ENCODE peak calls at places on chromosomes 16 and 17, in four cellular contexts. O, H, M and Y are unnamed samples.

GRCh38 chr16:75550211-75550662 is 5.8 kb downstream of the TMEM231 start:
- DNase-seq in H (peak), O (no peak), M (no peak), Y (peak)

GRCh38 chr17:57603978-57604377 is 141.1 kb downstream of the CCDC182 start:
- DNase-seq in M (peak), O (no peak), H (no peak), Y (peak)

GRCh38 chr17:5430413-5430999 is 8.4 kb downstream of the C1QBP start:
- DNase-seq in O (no peak), H (no peak), M (no peak), Y (no peak)

GRCh38 chr17:42212382-42212781 is 18.1 kb upstream of the GHDC start:
- DNase-seq in O (no peak), H (no peak), M (no peak), Y (no peak)

GRCh38 chr16:17228048-17228707 is 242.6 kb downstream of the XYLT1 start:
- DNase-seq in M (no peak), O (no peak), H (no peak), Y (no peak)

GRCh38 chr17:49952209-49952911 is 16.6 kb upstream of the DLX4 start:
- DNase-seq in H (peak), M (peak), O (peak), Y (peak)

GRCh38 chr16:2473999-2474876 is 689 bp upstream of the TBC1D24 start:
- DNase-seq in M (peak), H (no peak), O (peak), Y (peak)

GRCh38 chr17:82670661-82671060 is 22.4 kb upstream of the WDR45B start:
- DNase-seq in O (no peak), H (no peak), M (no peak), Y (no peak)

GRCh38 chr16:47826070-47826469 is 329.7 kb downstream of the ABCC12 start:
- DNase-seq in O (no peak), H (no peak), M (no peak), Y (no peak)

GRCh38 chr16:77213542-77214108 is 14.4 kb downstream of the SYCE1L start:
- DNase-seq in H (peak), O (no peak), M (no peak), Y (no peak)

GRCh38 chr17:15106540-15106939 is 158.6 kb downstream of the PMP22 start:
- DNase-seq in H (peak), O (no peak), M (no peak), Y (no peak)

GRCh38 chr16:74724820-74725549 is 24.3 kb upstream of the MLKL start:
- DNase-seq in O (peak), M (no peak), H (peak), Y (no peak)

GRCh38 chr17:81832608-81833159 is 407 bp downstream of the MCRIP1 start:
- DNase-seq in H (no peak), M (no peak), O (no peak), Y (no peak)

GRCh38 chr17:75338335-75338734 is 49.1 kb upstream of the SLC25A19 start:
- DNase-seq in O (no peak), M (no peak), H (no peak), Y (no peak)

GRCh38 chr16:12081048-12081404 is 104.5 kb downstream of the SNX29 start:
- DNase-seq in O (no peak), H (no peak), M (no peak), Y (no peak)

GRCh38 chr16:81500833-81501521 is 56.4 kb downstream of the CMIP start:
- DNase-seq in H (peak), O (no peak), M (no peak), Y (no peak)

GRCh38 chr17:55830699-55831098 is 79.8 kb downstream of the PCTP start:
- DNase-seq in M (no peak), H (no peak), O (no peak), Y (no peak)

GRCh38 chr16:7509919-7510705 is 177.5 kb downstream of the RBFOX1 start:
- DNase-seq in H (no peak), M (no peak), O (peak), Y (no peak)

GRCh38 chr17:81290230-81290629 is 4.9 kb downstream of the SLC38A10 start:
- DNase-seq in O (no peak), M (no peak), H (no peak), Y (no peak)

GRCh38 chr16:72884573-72884972 is 163.4 kb downstream of the ZFHX3 start:
- DNase-seq in H (no peak), M (no peak), O (no peak), Y (no peak)

GRCh38 chr17:32341857-32342602 is at the start of gene C17orf75:
- DNase-seq in H (peak), M (peak), O (peak), Y (peak)

GRCh38 chr17:82436601-82437324 is 13.8 kb downstream of the CYBC1 start:
- DNase-seq in H (no peak), M (no peak), O (no peak), Y (no peak)

GRCh38 chr17:82205720-82206508 is 6.7 kb downstream of the CCDC57 start:
- DNase-seq in O (peak), H (peak), M (peak), Y (peak)